ENCODE peak calls at places on chromosome 13, in four cellular contexts. G, Z, W and B are unnamed samples.

GRCh38 chr13:72536668-72537399 is 190.6 kb downstream of the MZT1 start:
- DNase-seq in G (no peak), Z (no peak), W (peak), B (no peak)

GRCh38 chr13:109483369-109483768 is 303.0 kb downstream of the IRS2 start:
- DNase-seq in G (no peak), Z (no peak), W (no peak), B (no peak)

GRCh38 chr13:112106467-112107141 is 39.7 kb downstream of the SOX1 start:
- DNase-seq in G (no peak), Z (no peak), W (peak), B (no peak)

GRCh38 chr13:72430923-72431322 is 296.5 kb downstream of the MZT1 start:
- DNase-seq in G (no peak), Z (no peak), W (peak), B (no peak)

GRCh38 chr13:32537580-32538233 is 888 bp downstream of the N4BP2L2 start:
- DNase-seq in G (peak), Z (no peak), W (peak), B (no peak)

GRCh38 chr13:110680852-110681251 is 25.1 kb downstream of the CARS2 start:
- DNase-seq in G (no peak), Z (peak), W (peak), B (no peak)

GRCh38 chr13:48559638-48560320 is 26.9 kb upstream of the RCBTB2 start:
- DNase-seq in G (peak), Z (peak), W (no peak), B (no peak)

GRCh38 chr13:44576396-44577235 is 486 bp upstream of the TSC22D1 start:
- DNase-seq in G (no peak), Z (no peak), W (no peak), B (no peak)

GRCh38 chr13:76663941-76664340 is 222.3 kb downstream of the KCTD12 start:
- DNase-seq in G (peak), Z (peak), W (no peak), B (no peak)

GRCh38 chr13:100721885-100722512 is 47.4 kb upstream of the TMTC4 start:
- DNase-seq in G (peak), Z (peak), W (peak), B (no peak)

GRCh38 chr13:51524312-51524711 is 60.0 kb upstream of the WDFY2 start:
- DNase-seq in G (peak), Z (no peak), W (no peak), B (no peak)

GRCh38 chr13:111065698-111066097 is 49.4 kb upstream of the ARHGEF7 start:
- DNase-seq in G (no peak), Z (no peak), W (no peak), B (no peak)

GRCh38 chr13:110756268-110756667 is 42.8 kb downstream of the ING1 start:
- DNase-seq in G (peak), Z (peak), W (peak), B (no peak)

GRCh38 chr13:113357529-113357928 is 6.4 kb downstream of the GRTP1 start:
- DNase-seq in G (peak), Z (peak), W (no peak), B (no peak)

GRCh38 chr13:112333756-112334543 is 42.2 kb upstream of the SPACA7 start:
- DNase-seq in G (no peak), Z (peak), W (no peak), B (no peak)

DNA sequence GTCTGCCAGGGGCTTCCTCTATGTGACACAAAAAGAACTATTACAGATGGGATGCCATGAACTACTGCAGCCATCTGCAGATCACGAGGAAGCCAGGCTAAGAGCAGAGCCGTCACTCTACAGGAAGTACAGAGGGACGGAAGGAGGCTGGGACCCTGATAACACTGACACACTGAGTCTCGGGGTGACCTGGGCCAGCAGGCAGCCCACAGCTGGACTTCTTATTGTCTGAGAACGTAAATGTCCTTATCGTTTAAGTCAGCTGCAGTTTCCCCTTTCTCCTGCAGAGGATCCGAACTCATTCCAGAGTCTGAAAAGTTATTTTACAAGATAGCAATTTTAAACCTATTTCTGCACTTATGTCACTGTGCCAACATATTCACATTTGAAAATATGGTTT is 20.7 kb downstream of the PARP4 start:
- DNase-seq in G (no peak), Z (no peak), W (no peak), B (no peak)
- TF ChIP-seq CTCF in G (peak), Z (peak), W (peak), B (peak)

GRCh38 chr13:38758278-38758677 is 71.4 kb downstream of the FREM2 start:
- DNase-seq in G (no peak), Z (no peak), W (no peak), B (no peak)

GRCh38 chr13:38767506-38768265 is 80.8 kb downstream of the FREM2 start:
- DNase-seq in G (no peak), Z (no peak), W (no peak), B (no peak)

GRCh38 chr13:38759390-38759789 is 72.5 kb downstream of the FREM2 start:
- DNase-seq in G (no peak), Z (no peak), W (no peak), B (no peak)

GRCh38 chr13:38766799-38767198 is 79.9 kb downstream of the FREM2 start:
- DNase-seq in G (no peak), Z (no peak), W (no peak), B (no peak)

DNA sequence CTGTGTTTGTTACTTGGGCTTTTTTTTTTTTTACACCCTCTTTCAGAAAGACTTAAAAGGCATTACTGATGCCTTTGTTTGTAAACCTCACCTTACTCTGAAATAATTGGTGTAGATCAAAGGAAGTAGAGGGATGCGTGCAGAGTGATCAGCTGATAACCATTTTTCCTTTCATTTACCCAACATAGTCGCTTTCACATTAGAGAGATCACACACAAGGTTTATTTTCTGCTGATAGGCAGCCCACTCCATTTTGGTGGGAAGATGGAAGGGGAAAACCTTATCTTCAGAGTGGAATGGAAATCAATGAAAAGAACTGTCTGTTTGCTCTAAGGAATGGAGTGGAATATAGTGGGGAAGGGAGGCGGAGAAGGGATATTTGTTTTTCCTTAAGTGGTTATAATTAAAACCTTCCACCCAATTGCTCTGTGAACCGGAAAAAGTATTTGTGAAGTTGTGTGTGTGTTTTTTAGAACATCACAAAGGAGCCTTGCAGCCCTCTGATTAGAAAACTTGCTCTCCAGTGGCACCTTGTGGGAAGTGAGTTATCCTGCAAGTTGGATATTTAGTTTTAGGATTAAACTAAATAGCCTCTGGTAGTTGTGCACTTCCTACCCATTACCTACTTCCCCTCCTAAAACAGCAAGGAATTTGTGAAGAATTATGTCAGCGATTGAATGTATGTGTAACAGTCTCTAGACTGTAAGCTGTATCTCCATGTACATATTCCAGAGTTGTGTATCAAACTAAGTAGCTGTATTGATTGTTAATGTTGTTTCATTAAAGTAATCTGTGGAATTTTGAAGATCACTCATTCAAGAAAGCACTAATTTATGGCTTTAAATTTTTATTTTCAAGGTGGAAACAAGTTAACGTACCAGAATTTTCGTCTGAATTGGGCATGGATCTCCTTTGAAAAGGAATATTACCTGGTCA is 76.8 kb downstream of the FREM2 start:
- DNase-seq in G (peak), Z (peak), W (peak), B (no peak)
- TF ChIP-seq CTCF in G (peak), Z (peak), W (peak), B (peak)

GRCh38 chr13:46071590-46072249 is 19.2 kb upstream of the ZC3H13 start:
- DNase-seq in G (no peak), Z (no peak), W (peak), B (no peak)
- TF ChIP-seq CTCF in G (no peak), Z (no peak), W (peak), B (no peak)

DNA sequence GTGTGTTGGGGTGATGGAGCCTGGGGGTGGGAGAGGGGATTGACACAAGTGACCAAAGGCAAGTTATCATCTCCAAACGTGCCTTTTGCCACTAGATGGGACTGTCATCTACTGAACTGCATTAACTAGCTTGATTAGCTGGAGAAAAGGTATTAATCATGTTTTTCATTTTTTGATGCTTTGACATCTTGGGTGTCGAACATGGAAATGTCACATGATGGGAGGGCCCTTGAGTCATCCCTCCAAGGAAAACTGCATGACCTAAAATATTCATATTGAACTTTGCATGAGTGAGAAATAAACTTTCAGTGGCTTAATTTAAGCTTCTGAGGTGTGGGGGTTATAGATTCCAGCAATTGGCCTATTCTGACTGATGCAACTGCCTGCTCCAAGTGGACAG is 73.3 kb downstream of the ALOX5AP start:
- DNase-seq in G (no peak), Z (peak), W (no peak), B (no peak)
- TF ChIP-seq CTCF in G (no peak), Z (peak), W (no peak), B (peak)

GRCh38 chr13:26628706-26629105 is 71.2 kb downstream of the WASF3 start:
- DNase-seq in G (peak), Z (peak), W (peak), B (no peak)
- TF ChIP-seq CTCF in G (peak), Z (peak), W (peak), B (peak)

GRCh38 chr13:99577934-99578917 is 77.0 kb downstream of the TM9SF2 start:
- DNase-seq in G (peak), Z (peak), W (peak), B (no peak)
- TF ChIP-seq CTCF in G (peak), Z (peak), W (peak), B (peak)

DNA sequence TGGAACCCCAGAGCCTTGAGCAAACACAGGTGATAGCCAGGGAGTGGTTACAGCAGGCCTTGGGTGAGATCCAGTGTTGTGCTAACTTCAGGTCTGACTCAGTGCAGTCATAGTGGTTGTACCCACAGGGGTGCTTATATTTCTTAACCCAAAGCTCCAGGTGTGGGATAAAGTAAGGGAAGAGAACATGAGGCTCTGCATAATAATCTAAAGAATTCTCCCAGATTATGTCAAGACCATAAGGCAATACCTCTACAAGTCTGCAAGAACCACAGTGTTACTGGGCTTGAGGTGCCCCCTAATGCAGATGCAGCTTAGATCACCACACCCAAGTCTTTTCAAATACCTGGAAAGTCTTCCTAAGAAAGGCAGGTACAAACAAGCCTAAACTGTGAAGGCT is 485.4 kb downstream of the RFC3 start:
- DNase-seq in G (no peak), Z (no peak), W (no peak), B (no peak)
- TF ChIP-seq CTCF in G (no peak), Z (no peak), W (no peak), B (no peak)

GRCh38 chr13:21673592-21674270 is 2.9 kb downstream of the FGF9 start:
- DNase-seq in G (peak), Z (no peak), W (peak), B (no peak)
- TF ChIP-seq CTCF in G (peak), Z (no peak), W (no peak), B (peak)

GRCh38 chr13:28958018-28958417 is 137.9 kb downstream of the MTUS2 start:
- DNase-seq in G (no peak), Z (no peak), W (no peak), B (no peak)

GRCh38 chr13:28955264-28955966 is 135.3 kb downstream of the MTUS2 start:
- DNase-seq in G (no peak), Z (no peak), W (no peak), B (no peak)

GRCh38 chr13:28954810-28955209 is 134.7 kb downstream of the MTUS2 start:
- DNase-seq in G (no peak), Z (no peak), W (no peak), B (no peak)

DNA sequence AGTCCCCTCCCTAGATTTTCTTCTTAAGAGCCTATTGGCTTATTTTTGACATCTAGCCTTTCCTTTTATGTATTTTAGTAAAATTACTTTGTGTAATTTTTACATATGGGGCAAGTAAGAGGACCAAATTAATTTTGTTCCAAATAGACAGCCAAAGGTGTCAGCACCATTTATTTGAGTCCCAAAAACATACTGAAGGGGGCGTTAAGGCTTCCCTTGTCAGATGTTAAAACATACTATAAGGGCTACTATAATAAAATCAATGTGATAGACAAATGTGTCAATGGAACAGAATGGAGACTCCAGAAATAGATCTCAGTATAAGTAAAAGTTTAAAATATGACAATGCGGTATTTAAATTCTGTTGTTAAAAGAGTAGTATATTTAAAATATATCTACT is 133.6 kb downstream of the MTUS2 start:
- DNase-seq in G (no peak), Z (no peak), W (peak), B (no peak)
- TF ChIP-seq CTCF in G (no peak), Z (no peak), W (peak), B (peak)